ENCODE peak calls at places on chromosomes 2 and 18, in four cellular contexts. One of them, this sample, is unnamed.

GRCh38 chr2:11336189-11336588 is 8.2 kb downstream of the ROCK2 start:
- DNase-seq in aorta: no peak
- DNase-seq in HFFc6: no peak
- DNase-seq in CD8-positive, alpha-beta memory T cell: no peak
- DNase-seq in this sample: no peak

GRCh38 chr18:48326901-48327675 is 82.1 kb downstream of the ZBTB7C start:
- DNase-seq in CD8-positive, alpha-beta memory T cell: no peak
- DNase-seq in HFFc6: peak; percentile 28
- DNase-seq in aorta: peak; percentile 78
- DNase-seq in this sample: no peak

GRCh38 chr2:111225871-111226270 is 105.2 kb downstream of the BCL2L11 start:
- DNase-seq in CD8-positive, alpha-beta memory T cell: no peak
- DNase-seq in aorta: no peak
- DNase-seq in HFFc6: no peak
- DNase-seq in this sample: no peak

GRCh38 chr2:23412556-23413155 is 27.7 kb downstream of the KLHL29 start:
- DNase-seq in HFFc6: peak; percentile 72
- DNase-seq in aorta: no peak
- DNase-seq in CD8-positive, alpha-beta memory T cell: no peak
- DNase-seq in this sample: no peak

GRCh38 chr18:13522861-13523660 is 203.3 kb downstream of the FAM210A start:
- DNase-seq in CD8-positive, alpha-beta memory T cell: no peak
- DNase-seq in HFFc6: no peak
- DNase-seq in aorta: no peak
- DNase-seq in this sample: no peak

GRCh38 chr2:231604101-231604684 is 11.5 kb downstream of the TEX44 start:
- DNase-seq in CD8-positive, alpha-beta memory T cell: no peak
- DNase-seq in HFFc6: peak; percentile 45
- DNase-seq in aorta: peak; percentile 85
- DNase-seq in this sample: peak; percentile 37

GRCh38 chr2:236001166-236001828 is 166.9 kb downstream of the GBX2 start:
- DNase-seq in aorta: no peak
- DNase-seq in HFFc6: no peak
- DNase-seq in CD8-positive, alpha-beta memory T cell: no peak
- DNase-seq in this sample: no peak

GRCh38 chr2:65728477-65729180 is 296.2 kb upstream of the SPRED2 start:
- DNase-seq in HFFc6: no peak
- DNase-seq in CD8-positive, alpha-beta memory T cell: no peak
- DNase-seq in aorta: no peak
- DNase-seq in this sample: no peak

GRCh38 chr2:16222326-16222725 is 282.0 kb downstream of the MYCN start:
- DNase-seq in CD8-positive, alpha-beta memory T cell: no peak
- DNase-seq in aorta: no peak
- DNase-seq in HFFc6: no peak
- DNase-seq in this sample: no peak

GRCh38 chr2:109125595-109126500 is 3.2 kb upstream of the SH3RF3 start:
- DNase-seq in CD8-positive, alpha-beta memory T cell: no peak
- DNase-seq in HFFc6: peak; percentile 94
- DNase-seq in aorta: peak; percentile 47
- DNase-seq in this sample: no peak

GRCh38 chr2:205451901-205452300 is 230.4 kb upstream of the NRP2 start:
- DNase-seq in HFFc6: no peak
- DNase-seq in CD8-positive, alpha-beta memory T cell: no peak
- DNase-seq in aorta: no peak
- DNase-seq in this sample: no peak